ENCODE peak calls at places on chromosomes 13 and 19, in six cellular contexts. Q, X, D, K, V and C are unnamed samples.

GRCh38 chr13:30892966-30893365 is 13.1 kb upstream of the MEDAG start:
- DNase-seq in Q (peak), X (no peak), D (peak), K (peak), V (no peak), C (no peak)

GRCh38 chr19:55703790-55704215 is 28.8 kb downstream of the EPN1 start:
- DNase-seq in Q (no peak), X (no peak), D (peak), K (no peak), V (peak), C (no peak)

GRCh38 chr13:103140001-103140671 is 73.9 kb upstream of the SLC10A2 start:
- DNase-seq in Q (no peak), X (no peak), D (no peak), K (peak), V (no peak), C (no peak)

GRCh38 chr19:50313812-50314536 is 15.2 kb downstream of the KCNC3 start:
- DNase-seq in Q (no peak), X (no peak), D (no peak), K (peak), V (no peak), C (no peak)

GRCh38 chr19:1018393-1018792 is 2.5 kb downstream of the TMEM259 start:
- DNase-seq in Q (no peak), X (no peak), D (no peak), K (no peak), V (no peak), C (no peak)

GRCh38 chr19:29667941-29668340 is 2.7 kb downstream of the PLEKHF1 start:
- DNase-seq in Q (no peak), X (peak), D (peak), K (no peak), V (no peak), C (no peak)

GRCh38 chr13:113861433-113862030 is 2.3 kb downstream of the GAS6 start:
- DNase-seq in Q (no peak), X (no peak), D (no peak), K (no peak), V (no peak), C (no peak)

GRCh38 chr19:11405846-11406643 is 13.1 kb downstream of the RGL3 start:
- DNase-seq in Q (no peak), X (no peak), D (peak), K (no peak), V (no peak), C (peak)

GRCh38 chr13:43489168-43489730 is 297.5 kb downstream of the ENOX1 start:
- DNase-seq in Q (no peak), X (no peak), D (no peak), K (no peak), V (no peak), C (no peak)

GRCh38 chr13:31051999-31052398 is 109.7 kb downstream of the HSPH1 start:
- DNase-seq in Q (no peak), X (no peak), D (no peak), K (peak), V (no peak), C (no peak)

GRCh38 chr13:40537146-40537895 is 129.1 kb downstream of the FOXO1 start:
- DNase-seq in Q (no peak), X (no peak), D (no peak), K (peak), V (no peak), C (no peak)

GRCh38 chr19:46478356-46478986 is 7.1 kb upstream of the PNMA8A start:
- DNase-seq in Q (no peak), X (no peak), D (no peak), K (no peak), V (no peak), C (no peak)

GRCh38 chr19:3184847-3185481 is 766 bp upstream of the NCLN start:
- DNase-seq in Q (no peak), X (no peak), D (no peak), K (no peak), V (no peak), C (no peak)

GRCh38 chr19:478236-478888 is 17.5 kb upstream of the SHC2 start:
- DNase-seq in Q (no peak), X (no peak), D (no peak), K (no peak), V (no peak), C (no peak)

GRCh38 chr13:97535619-97536018 is 101.7 kb downstream of the RAP2A start:
- DNase-seq in Q (no peak), X (no peak), D (no peak), K (no peak), V (no peak), C (no peak)

GRCh38 chr13:48194392-48194754 is 38.6 kb upstream of the ITM2B start:
- DNase-seq in Q (no peak), X (no peak), D (no peak), K (no peak), V (no peak), C (no peak)

GRCh38 chr13:42814868-42815267 is 33.5 kb downstream of the FAM216B start:
- DNase-seq in Q (no peak), X (no peak), D (no peak), K (no peak), V (no peak), C (no peak)

GRCh38 chr13:27965740-27966640 is 3.1 kb downstream of the CDX2 start:
- DNase-seq in Q (no peak), X (no peak), D (no peak), K (peak), V (no peak), C (no peak)

GRCh38 chr13:36142735-36143134 is 11.6 kb upstream of the DCLK1 start:
- DNase-seq in Q (no peak), X (no peak), D (no peak), K (no peak), V (no peak), C (no peak)

GRCh38 chr19:28294395-28294794 is 918.6 kb downstream of the UQCRFS1 start:
- DNase-seq in Q (no peak), X (no peak), D (no peak), K (no peak), V (no peak), C (no peak)